ENCODE peak calls at places on chromosomes 1 and 21, in five cellular contexts. O is H1, D is H9, A is neuronal stem cell, J is mesenchymal stem cell. X is an unnamed sample.

GRCh38 chr1:1406101-1406820 is 832 bp downstream of the MRPL20 start:
- DNase-seq in O (no peak), D (no peak), A (no peak), J (no peak), X (no peak)

GRCh38 chr21:42612390-42612789 is 41.0 kb upstream of the PDE9A start:
- DNase-seq in O (no peak), D (no peak), A (no peak), J (no peak), X (no peak)

GRCh38 chr1:156836041-156836654 is 19.5 kb upstream of the SH2D2A start:
- DNase-seq in O (no peak), D (no peak), A (no peak), J (no peak), X (no peak)

GRCh38 chr21:26832513-26832912 is 12.7 kb downstream of the ADAMTS1 start:
- DNase-seq in O (no peak), D (no peak), A (no peak), J (no peak), X (peak; percentile 34)

GRCh38 chr1:34590211-34590623 is 164.6 kb upstream of the GJB5 start:
- DNase-seq in O (peak; percentile 70), D (peak; percentile 89), A (no peak), J (no peak), X (peak; percentile 48)

GRCh38 chr1:206651958-206652890 is 16.9 kb downstream of the DYRK3 start:
- DNase-seq in O (no peak), D (no peak), A (no peak), J (no peak), X (no peak)

GRCh38 chr1:93965888-93966287 is 56.7 kb upstream of the GCLM start:
- DNase-seq in O (no peak), D (no peak), A (no peak), J (no peak), X (peak; percentile 41)

GRCh38 chr1:234929369-234929768 is 199.3 kb downstream of the TOMM20 start:
- DNase-seq in O (no peak), D (peak; percentile 12), A (no peak), J (no peak), X (no peak)

GRCh38 chr1:184621262-184621661 is 133.4 kb downstream of the EDEM3 start:
- DNase-seq in O (no peak), D (no peak), A (no peak), J (peak; percentile 46), X (no peak)

GRCh38 chr1:234292548-234292947 is 80.7 kb upstream of the COA6 start:
- DNase-seq in O (no peak), D (no peak), A (no peak), J (no peak), X (no peak)

GRCh38 chr1:201982923-201983805 is 716 bp downstream of the RNPEP start:
- DNase-seq in O (no peak), D (peak; percentile 70), A (peak; percentile 42), J (peak; percentile 90), X (peak; percentile 81)

GRCh38 chr1:41728403-41729202 is 190.1 kb downstream of the HIVEP3 start:
- DNase-seq in O (no peak), D (no peak), A (no peak), J (peak; percentile 23), X (peak; percentile 27)

GRCh38 chr1:41724248-41724647 is 194.5 kb downstream of the HIVEP3 start:
- DNase-seq in O (no peak), D (no peak), A (no peak), J (no peak), X (no peak)

GRCh38 chr1:41730806-41731205 is 187.9 kb downstream of the HIVEP3 start:
- DNase-seq in O (no peak), D (no peak), A (no peak), J (no peak), X (no peak)

GRCh38 chr1:41727749-41728115 is 191.0 kb downstream of the HIVEP3 start:
- DNase-seq in O (no peak), D (no peak), A (no peak), J (no peak), X (no peak)

GRCh38 chr1:41726899-41727748 is 191.6 kb downstream of the HIVEP3 start:
- DNase-seq in O (no peak), D (peak; percentile 62), A (no peak), J (no peak), X (peak; percentile 50)
- H3K4me1 ChIP-seq in O (no peaks in the 10 kb centered on the region), D (no peaks in the 10 kb centered on the region), A (peaks cover 5% of the 10 kb centered on the region), J (peaks cover 11% of the 10 kb centered on the region), X (no peaks in the 10 kb centered on the region)

DNA sequence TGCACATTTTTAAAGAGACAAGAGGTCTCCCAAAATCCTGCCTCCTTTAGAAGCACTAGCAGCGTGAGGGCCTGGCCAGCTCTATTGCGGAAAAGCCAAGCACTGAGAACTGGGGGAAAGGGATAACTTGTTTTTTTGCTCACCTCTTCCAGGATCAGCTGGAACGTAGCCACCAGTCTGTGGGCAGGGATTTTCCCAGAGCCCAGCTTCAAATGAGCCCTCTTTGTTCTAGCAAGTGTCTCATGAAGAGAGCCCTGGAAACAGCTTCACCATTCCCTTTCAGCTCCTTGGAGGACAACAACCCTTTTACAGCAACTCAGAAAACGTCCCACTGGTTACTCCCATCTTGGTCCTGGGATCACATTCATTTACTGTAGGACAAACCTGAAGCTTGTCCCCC is 195.4 kb downstream of the LMX1A start:
- DNase-seq in O (no peak), D (no peak), A (no peak), J (no peak), X (no peak)
- H2BK12ac ChIP-seq in O (no peak overlapping the region), D (no peak overlapping the region), A (no peak overlapping the region), J (no peak overlapping the region), X (no peak overlapping the region)

GRCh38 chr1:19426294-19427086 is 58.8 kb downstream of the CAPZB start:
- DNase-seq in O (no peak), D (no peak), A (no peak), J (no peak), X (no peak)
- H3K4me1 ChIP-seq in O (no peaks in the 10 kb centered on the region), D (no peaks in the 10 kb centered on the region), A (peaks cover 36% of the 10 kb centered on the region), J (peaks cover 25% of the 10 kb centered on the region), X (peaks cover 15% of the 10 kb centered on the region)

GRCh38 chr1:208880433-208881100 is 636.4 kb upstream of the PLXNA2 start:
- DNase-seq in O (no peak), D (no peak), A (no peak), J (no peak), X (no peak)

GRCh38 chr1:208888376-208888775 is 644.2 kb upstream of the PLXNA2 start:
- DNase-seq in O (no peak), D (no peak), A (no peak), J (no peak), X (peak; percentile 7)

DNA sequence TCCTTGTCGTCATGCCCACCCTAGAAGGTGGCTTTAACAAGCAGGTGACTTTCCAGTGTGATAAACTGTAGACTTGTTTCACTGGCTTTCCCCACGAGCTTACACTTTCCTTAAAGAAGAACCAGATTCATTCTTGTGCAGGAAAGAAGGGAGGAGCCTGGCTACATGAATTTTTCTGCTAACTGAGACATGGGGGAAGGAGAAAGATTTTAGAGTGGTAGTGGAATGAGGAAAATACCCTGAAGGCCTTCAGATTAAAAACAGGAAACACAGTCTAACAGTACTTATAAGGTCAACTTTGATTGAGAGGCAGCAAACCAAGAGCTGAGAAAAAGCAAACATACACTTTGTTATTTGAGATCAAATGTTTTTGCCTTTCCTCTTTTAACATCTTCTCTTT is 640.9 kb upstream of the PLXNA2 start:
- DNase-seq in O (no peak), D (no peak), A (no peak), J (no peak), X (peak; percentile 39)
- H2BK12ac ChIP-seq in O (no peak overlapping the region), D (no peak overlapping the region), A (no peak overlapping the region), J (no peak overlapping the region), X (peak overlapping the region; percentile 13)

GRCh38 chr1:150151291-150152181 is 1.8 kb downstream of the PLEKHO1 start:
- DNase-seq in O (no peak), D (no peak), A (no peak), J (peak; percentile 51), X (no peak)

GRCh38 chr1:150148834-150149489 is 754 bp upstream of the PLEKHO1 start:
- DNase-seq in O (no peak), D (no peak), A (no peak), J (peak; percentile 38), X (no peak)

GRCh38 chr1:150152182-150152536 is 2.4 kb downstream of the PLEKHO1 start:
- DNase-seq in O (no peak), D (no peak), A (no peak), J (peak; percentile 73), X (no peak)

GRCh38 chr1:150149490-150150453 is at the start of gene PLEKHO1:
- DNase-seq in O (no peak), D (peak; percentile 59), A (peak; percentile 61), J (peak; percentile 88), X (peak; percentile 38)

DNA sequence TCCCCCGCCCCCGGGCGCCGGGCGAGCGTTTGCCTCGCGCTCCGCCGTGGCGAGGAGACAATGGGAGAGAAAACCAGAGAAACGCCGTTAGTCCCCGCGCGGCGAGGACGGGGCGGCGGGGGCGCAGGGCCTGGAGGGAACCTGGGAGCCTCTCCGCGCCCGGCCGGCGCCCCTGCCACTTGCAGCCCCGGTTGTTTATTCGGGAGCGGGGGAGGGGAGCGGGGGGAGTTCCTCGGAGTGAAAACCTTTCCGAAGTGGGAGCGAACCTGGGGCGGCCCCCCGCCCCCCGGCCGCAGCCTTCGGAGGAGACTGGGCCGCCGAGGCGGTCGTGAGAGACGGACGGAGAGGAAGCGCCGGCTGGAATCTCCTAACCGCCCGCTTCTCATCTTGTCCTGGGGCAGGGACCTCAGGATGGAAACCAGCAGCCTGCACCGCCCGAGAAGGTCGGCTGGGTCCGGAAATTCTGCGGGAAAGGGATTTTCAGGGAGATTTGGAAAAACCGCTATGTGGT is 850 bp downstream of the PLEKHO1 start:
- DNase-seq in O (no peak), D (no peak), A (no peak), J (peak; percentile 43), X (peak; percentile 17)
- H3K4me1 ChIP-seq in O (peaks cover 8% of the 10 kb centered on the region), D (peaks cover 4% of the 10 kb centered on the region), A (peaks cover 13% of the 10 kb centered on the region), J (peaks cover 15% of the 10 kb centered on the region), X (peaks cover 12% of the 10 kb centered on the region)

DNA sequence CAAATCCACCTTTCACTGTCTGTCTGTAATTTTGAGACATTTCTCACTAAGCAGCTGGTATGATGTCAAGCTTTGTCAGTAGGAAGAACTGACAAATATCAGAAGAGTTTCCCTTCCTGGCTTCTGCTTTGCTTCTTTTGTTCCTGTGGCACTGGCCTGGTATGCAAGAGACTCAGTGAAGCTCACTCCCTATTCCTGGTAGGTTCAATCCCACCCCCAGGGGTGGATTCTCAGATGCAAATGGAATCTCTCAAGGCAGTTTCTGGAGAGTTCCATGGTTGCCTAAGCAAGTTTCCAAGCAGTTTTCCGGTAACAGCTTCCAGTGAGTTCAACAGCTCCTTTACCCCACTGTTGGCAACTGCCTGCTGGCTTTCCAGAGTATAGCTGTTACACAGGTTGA is 683.4 kb downstream of the PTPRC start:
- DNase-seq in O (no peak), D (peak; percentile 22), A (no peak), J (no peak), X (no peak)
- H2BK12ac ChIP-seq in O (no peak overlapping the region), D (no peak overlapping the region), A (no peak overlapping the region), J (no peak overlapping the region), X (no peak overlapping the region)

X was measured in trophoblast cell.